ENCODE peak calls at places on chromosomes 2 and 18, in five cellular contexts. V, H, E, O and S are unnamed samples.

GRCh38 chr2:24456610-24457556 is 34.2 kb upstream of the NCOA1 start:
- DNase-seq in V (no peak), H (peak; percentile 85), E (peak; percentile 56), O (peak; percentile 62), S (peak; percentile 29)

GRCh38 chr2:239300871-239301742 is 99.7 kb downstream of the HDAC4 start:
- DNase-seq in V (no peak), H (no peak), E (no peak), O (no peak), S (no peak)

GRCh38 chr2:126635281-126635680 is 20.7 kb upstream of the GYPC start:
- DNase-seq in V (no peak), H (no peak), E (peak; percentile 81), O (no peak), S (no peak)

GRCh38 chr18:74644713-74645112 is 47.0 kb downstream of the ZNF407 start:
- DNase-seq in V (no peak), H (no peak), E (no peak), O (no peak), S (no peak)

GRCh38 chr2:232981356-232981755 is 31.7 kb downstream of the NGEF start:
- DNase-seq in V (no peak), H (no peak), E (no peak), O (no peak), S (no peak)

GRCh38 chr18:66048404-66048803 is 297.6 kb downstream of the CDH7 start:
- DNase-seq in V (no peak), H (no peak), E (no peak), O (no peak), S (no peak)

GRCh38 chr2:74267068-74267467 is 68.7 kb downstream of the MTHFD2 start:
- DNase-seq in V (no peak), H (peak; percentile 74), E (peak; percentile 37), O (peak; percentile 55), S (no peak)

GRCh38 chr2:170313636-170314348 is 135.8 kb downstream of the MYO3B start:
- DNase-seq in V (no peak), H (peak; percentile 48), E (no peak), O (no peak), S (no peak)

GRCh38 chr2:111905990-111906735 is 7.8 kb downstream of the MERTK start:
- DNase-seq in V (peak; percentile 47), H (no peak), E (peak; percentile 55), O (no peak), S (peak; percentile 66)

GRCh38 chr2:190858817-190859216 is 21.8 kb upstream of the GLS start:
- DNase-seq in V (no peak), H (no peak), E (no peak), O (no peak), S (no peak)

GRCh38 chr2:1793868-1794445 is 49.6 kb upstream of the PXDN start:
- DNase-seq in V (no peak), H (no peak), E (no peak), O (no peak), S (no peak)

GRCh38 chr2:56580242-56580641 is 396.5 kb downstream of the CCDC85A start:
- DNase-seq in V (no peak), H (no peak), E (no peak), O (no peak), S (no peak)

GRCh38 chr18:10858477-10858876 is 290.9 kb downstream of the PIEZO2 start:
- DNase-seq in V (no peak), H (no peak), E (no peak), O (no peak), S (no peak)

GRCh38 chr2:180707175-180707866 is 273.1 kb upstream of the UBE2E3 start:
- DNase-seq in V (no peak), H (no peak), E (no peak), O (no peak), S (no peak)

GRCh38 chr2:159093496-159093895 is 125.1 kb downstream of the TANC1 start:
- DNase-seq in V (no peak), H (no peak), E (no peak), O (no peak), S (peak; percentile 56)

DNA sequence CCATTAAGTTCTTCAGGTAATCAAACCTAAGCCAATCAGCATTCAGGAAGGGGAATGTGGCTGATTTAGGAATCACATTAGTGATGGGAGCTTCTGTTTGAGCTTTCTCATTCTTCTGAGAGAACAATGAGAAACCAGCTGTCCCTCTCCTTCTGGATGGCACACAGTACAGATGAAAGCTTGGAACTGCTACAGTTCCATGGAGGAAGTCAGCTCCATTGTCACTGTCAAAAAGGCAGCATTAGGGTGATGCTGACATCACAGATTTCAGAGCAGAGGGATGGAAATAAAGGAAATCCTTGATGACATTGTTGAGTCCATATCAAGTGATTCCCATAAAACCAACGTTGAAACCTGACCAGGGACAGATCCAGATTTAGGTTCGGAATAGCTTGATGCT is 36.1 kb upstream of the ACYP2 start:
- DNase-seq in V (no peak), H (no peak), E (no peak), O (no peak), S (no peak)
- H3K4me3 ChIP-seq in V (no peak overlapping the region), H (no peak overlapping the region), E (no peak overlapping the region), O (no peak overlapping the region), S (no peak overlapping the region)

DNA sequence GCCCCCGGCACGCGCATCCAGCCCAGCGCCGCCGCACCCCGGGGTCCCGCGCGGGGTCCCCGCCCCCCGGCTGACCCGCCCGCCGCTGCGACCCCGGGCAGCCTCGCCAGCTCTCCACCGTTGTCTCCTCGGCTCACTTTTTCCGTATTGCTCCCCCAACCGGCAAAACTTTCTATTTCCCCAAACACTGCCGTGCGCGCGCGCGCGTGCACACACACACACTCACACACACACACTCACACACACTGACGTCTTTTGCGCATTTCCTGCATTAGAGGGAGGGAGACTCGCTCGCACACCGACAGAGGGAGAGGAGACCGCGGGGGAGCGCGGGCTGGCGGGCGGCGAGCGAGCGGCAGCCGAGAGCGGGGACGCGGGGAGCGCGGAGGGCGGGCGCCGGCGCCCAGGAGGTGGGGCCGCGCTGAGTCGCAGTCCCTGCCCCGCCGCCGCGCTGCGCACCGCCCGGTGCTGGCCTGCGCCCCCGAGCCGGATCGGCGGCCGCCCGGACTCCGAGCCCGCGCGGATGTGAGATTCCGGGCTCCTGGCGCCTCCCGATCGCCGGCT is 542 bp upstream of the PRKCE start:
- DNase-seq in V (peak; percentile 76), H (peak; percentile 89), E (peak; percentile 93), O (peak; percentile 72), S (peak; percentile 96)
- TF ChIP-seq CTCF in V (peak; percentile 48), H (peak; percentile 56), E (peak; percentile 14), O (peak; percentile 58), S (peak; percentile 49)

GRCh38 chr2:30348825-30349224 is 98.2 kb upstream of the LCLAT1 start:
- DNase-seq in V (no peak), H (no peak), E (no peak), O (no peak), S (no peak)

GRCh38 chr2:30349691-30350090 is 97.4 kb upstream of the LCLAT1 start:
- DNase-seq in V (no peak), H (no peak), E (no peak), O (no peak), S (no peak)

GRCh38 chr2:30351087-30351486 is 96.0 kb upstream of the LCLAT1 start:
- DNase-seq in V (no peak), H (no peak), E (no peak), O (no peak), S (no peak)

GRCh38 chr2:30341500-30342267 is 105.4 kb upstream of the LCLAT1 start:
- DNase-seq in V (no peak), H (no peak), E (no peak), O (no peak), S (no peak)

DNA sequence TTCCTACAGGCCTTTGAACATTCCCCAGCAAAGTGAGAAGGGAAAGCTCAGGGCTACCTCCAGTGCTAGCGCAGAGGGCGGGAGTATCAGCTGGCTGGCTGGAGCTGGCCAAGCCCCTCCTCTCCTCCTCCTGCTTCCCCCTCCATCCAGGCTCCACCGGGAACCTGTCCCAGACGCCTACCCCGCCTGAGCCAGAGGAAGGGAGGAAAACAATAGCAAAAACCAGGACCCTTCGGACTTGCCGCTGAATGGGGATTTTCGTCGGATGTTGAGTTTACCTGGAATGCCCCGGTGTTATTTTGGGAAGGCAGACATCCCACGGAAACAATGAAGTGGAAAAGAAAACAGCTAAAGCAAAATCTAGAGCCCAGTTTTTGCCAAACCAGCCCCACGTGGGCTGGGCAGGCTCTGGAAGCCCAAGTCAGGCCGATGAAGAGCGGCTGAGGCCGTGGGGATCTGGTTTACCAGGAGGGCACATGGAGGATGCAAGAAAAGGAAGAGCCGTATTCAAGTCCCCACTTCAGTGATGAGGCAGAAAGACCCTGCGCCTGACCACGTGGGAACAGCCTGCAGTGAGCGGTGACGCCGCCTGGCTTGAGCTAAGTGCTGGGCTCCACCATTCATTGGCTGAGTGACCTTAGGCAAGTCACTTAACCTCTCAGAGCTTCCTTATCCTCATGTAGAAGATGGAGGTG is 100.4 kb upstream of the LCLAT1 start:
- DNase-seq in V (no peak), H (no peak), E (no peak), O (no peak), S (peak; percentile 8)
- TF ChIP-seq MYC in V (no peak), H (no peak), E (no peak), O (no peak), S (no peak)

GRCh38 chr2:210225461-210225798 is 183 bp upstream of the ACADL start:
- DNase-seq in V (no peak), H (no peak), E (no peak), O (no peak), S (peak; percentile 15)
- H3K4me3 ChIP-seq in V (no peak overlapping the region), H (no peak overlapping the region), E (no peak overlapping the region), O (peak overlapping the region; percentile 63), S (no peak overlapping the region)

DNA sequence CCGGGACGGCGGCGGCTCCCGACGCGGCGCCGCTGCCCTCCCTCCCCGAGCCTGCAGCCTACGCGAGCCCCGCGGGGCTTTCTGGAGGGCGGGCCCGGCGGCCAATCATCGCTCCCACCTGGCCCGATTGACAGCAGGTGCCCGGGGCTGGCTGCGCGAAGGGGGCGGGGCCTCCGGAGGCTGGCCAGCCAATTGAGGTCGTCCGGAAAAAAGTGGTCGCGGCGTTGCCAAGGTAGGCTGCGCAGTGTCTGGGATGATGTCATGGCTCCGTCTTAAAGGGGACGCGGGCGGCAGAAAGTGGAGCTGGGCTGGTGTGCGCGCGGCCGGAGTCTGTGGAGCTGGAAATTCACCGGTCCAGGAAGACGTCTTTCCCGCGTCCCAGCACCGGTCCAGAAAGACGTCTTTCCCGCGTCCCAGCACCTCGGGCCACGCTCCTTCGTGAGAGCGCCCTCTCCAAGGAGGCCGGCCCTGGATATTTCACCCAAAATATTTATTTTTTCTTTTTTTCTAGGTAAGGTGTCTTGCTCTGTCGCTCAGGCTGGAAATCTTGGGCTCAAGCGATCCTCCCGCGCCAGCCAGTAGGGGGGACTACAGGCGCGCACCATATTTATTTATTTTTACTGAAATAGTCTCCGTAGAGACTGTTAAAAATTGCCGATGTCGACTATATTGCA is at the start of gene ACTR1B:
- DNase-seq in V (peak; percentile 92), H (peak; percentile 99), E (peak; percentile 99), O (peak; percentile 85), S (peak; percentile 99)
- TF ChIP-seq CTCF in V (peak; percentile 52), H (peak; percentile 69), E (peak; percentile 50), O (peak; percentile 61), S (peak; percentile 56)

DNA sequence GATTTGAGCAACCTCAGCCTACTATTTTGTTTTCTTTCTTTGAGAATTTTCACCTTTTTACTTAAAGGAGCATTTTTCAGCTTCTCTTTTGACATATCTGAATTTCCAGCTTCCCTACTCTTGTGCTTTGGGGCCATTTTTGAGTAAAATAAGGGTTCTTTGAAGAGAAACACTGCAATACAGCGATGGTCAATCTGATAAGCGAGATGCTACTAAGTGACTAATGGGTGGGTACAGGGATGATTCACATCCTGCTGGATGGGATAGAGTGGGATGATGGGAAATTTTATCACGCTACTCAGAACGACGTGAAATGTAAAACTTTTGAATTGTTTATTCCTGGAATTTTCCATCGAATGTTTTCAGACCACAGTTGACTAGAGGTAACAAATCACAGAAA is 211.5 kb downstream of the TMEM247 start:
- DNase-seq in V (no peak), H (peak; percentile 42), E (no peak), O (peak; percentile 51), S (peak; percentile 78)
- TF ChIP-seq MYC in V (no peak), H (no peak), E (no peak), O (no peak), S (no peak)